ENCODE peak calls at places on chromosomes 5 and 9, in ten cellular contexts. One of them, this sample, is unnamed. For H3K4me1, the result is how much of the 10 kb centered on the place peaks cover.

GRCh38 chr9:19769213-19769612 is 19.6 kb downstream of the SLC24A2 start:
- DNase-seq in breast epithelium: no peak
- DNase-seq in endothelial cell of umbilical vein: no peak
- DNase-seq in GM12878: no peak
- DNase-seq in thyroid gland: no peak
- DNase-seq in A549: no peak
- DNase-seq in adrenal gland: no peak
- DNase-seq in heart left ventricle: no peak
- DNase-seq in Peyer's patch: no peak
- DNase-seq in suprapubic skin: no peak
- DNase-seq in this sample: no peak

GRCh38 chr5:65721050-65721774 is 697 bp downstream of the SGTB start:
- DNase-seq in A549: peak
- DNase-seq in breast epithelium: no peak
- DNase-seq in heart left ventricle: peak
- DNase-seq in endothelial cell of umbilical vein: peak
- DNase-seq in Peyer's patch: peak
- DNase-seq in adrenal gland: peak
- DNase-seq in suprapubic skin: peak
- DNase-seq in GM12878: no peak
- DNase-seq in thyroid gland: peak
- DNase-seq in this sample: peak

GRCh38 chr9:15317836-15318235 is 10.8 kb upstream of the TTC39B start:
- DNase-seq in adrenal gland: no peak
- DNase-seq in suprapubic skin: no peak
- DNase-seq in GM12878: no peak
- DNase-seq in breast epithelium: no peak
- DNase-seq in A549: no peak
- DNase-seq in heart left ventricle: no peak
- DNase-seq in Peyer's patch: no peak
- DNase-seq in thyroid gland: no peak
- DNase-seq in endothelial cell of umbilical vein: no peak
- DNase-seq in this sample: no peak

GRCh38 chr5:1999794-2000193 is 117.1 kb upstream of the IRX4 start:
- DNase-seq in A549: no peak
- DNase-seq in heart left ventricle: no peak
- DNase-seq in Peyer's patch: no peak
- DNase-seq in suprapubic skin: no peak
- DNase-seq in adrenal gland: no peak
- DNase-seq in breast epithelium: no peak
- DNase-seq in endothelial cell of umbilical vein: no peak
- DNase-seq in GM12878: no peak
- DNase-seq in thyroid gland: no peak
- DNase-seq in this sample: no peak

GRCh38 chr5:129807162-129807814 is 59.4 kb downstream of the MINAR2 start:
- DNase-seq in adrenal gland: no peak
- DNase-seq in suprapubic skin: no peak
- DNase-seq in Peyer's patch: no peak
- DNase-seq in A549: no peak
- DNase-seq in heart left ventricle: no peak
- DNase-seq in endothelial cell of umbilical vein: no peak
- DNase-seq in breast epithelium: no peak
- DNase-seq in GM12878: no peak
- DNase-seq in thyroid gland: no peak
- DNase-seq in this sample: no peak

GRCh38 chr5:180069589-180070247 is 1.8 kb downstream of the RNF130 start:
- DNase-seq in GM12878: no peak
- DNase-seq in adrenal gland: peak
- DNase-seq in A549: no peak
- DNase-seq in thyroid gland: no peak
- DNase-seq in suprapubic skin: no peak
- DNase-seq in heart left ventricle: peak
- DNase-seq in Peyer's patch: no peak
- DNase-seq in breast epithelium: peak
- DNase-seq in endothelial cell of umbilical vein: no peak
- DNase-seq in this sample: no peak

GRCh38 chr9:2727966-2728613 is 10.8 kb downstream of the KCNV2 start:
- DNase-seq in A549: no peak
- DNase-seq in endothelial cell of umbilical vein: peak
- DNase-seq in GM12878: peak
- DNase-seq in heart left ventricle: peak
- DNase-seq in Peyer's patch: no peak
- DNase-seq in adrenal gland: peak
- DNase-seq in thyroid gland: peak
- DNase-seq in suprapubic skin: no peak
- DNase-seq in breast epithelium: no peak
- DNase-seq in this sample: no peak

GRCh38 chr5:172910828-172911627 is 48.2 kb upstream of the RPL26L1 start:
- DNase-seq in heart left ventricle: peak
- DNase-seq in suprapubic skin: peak
- DNase-seq in A549: peak
- DNase-seq in adrenal gland: peak
- DNase-seq in GM12878: peak
- DNase-seq in endothelial cell of umbilical vein: peak
- DNase-seq in breast epithelium: peak
- DNase-seq in thyroid gland: peak
- DNase-seq in Peyer's patch: peak
- DNase-seq in this sample: peak

GRCh38 chr9:135239100-135239768 is 151.8 kb downstream of the OLFM1 start:
- DNase-seq in thyroid gland: no peak
- DNase-seq in A549: no peak
- DNase-seq in Peyer's patch: no peak
- DNase-seq in heart left ventricle: no peak
- DNase-seq in adrenal gland: no peak
- DNase-seq in GM12878: no peak
- DNase-seq in breast epithelium: no peak
- DNase-seq in endothelial cell of umbilical vein: no peak
- DNase-seq in suprapubic skin: no peak
- DNase-seq in this sample: peak

GRCh38 chr9:68739631-68740174 is 34.7 kb downstream of the PIP5K1B start:
- DNase-seq in heart left ventricle: no peak
- DNase-seq in A549: no peak
- DNase-seq in endothelial cell of umbilical vein: no peak
- DNase-seq in Peyer's patch: peak
- DNase-seq in breast epithelium: no peak
- DNase-seq in GM12878: no peak
- DNase-seq in thyroid gland: no peak
- DNase-seq in adrenal gland: no peak
- DNase-seq in suprapubic skin: no peak
- DNase-seq in this sample: no peak

GRCh38 chr5:32233696-32234447 is 59.8 kb upstream of the GOLPH3 start:
- DNase-seq in breast epithelium: peak
- DNase-seq in A549: no peak
- DNase-seq in GM12878: no peak
- DNase-seq in adrenal gland: peak
- DNase-seq in suprapubic skin: no peak
- DNase-seq in heart left ventricle: no peak
- DNase-seq in endothelial cell of umbilical vein: peak
- DNase-seq in thyroid gland: peak
- DNase-seq in Peyer's patch: no peak
- DNase-seq in this sample: no peak

GRCh38 chr5:53616939-53617549 is 56.6 kb downstream of the NDUFS4 start:
- DNase-seq in adrenal gland: no peak
- DNase-seq in breast epithelium: no peak
- DNase-seq in GM12878: no peak
- DNase-seq in Peyer's patch: no peak
- DNase-seq in endothelial cell of umbilical vein: no peak
- DNase-seq in thyroid gland: no peak
- DNase-seq in A549: no peak
- DNase-seq in suprapubic skin: no peak
- DNase-seq in heart left ventricle: no peak
- DNase-seq in this sample: no peak

DNA sequence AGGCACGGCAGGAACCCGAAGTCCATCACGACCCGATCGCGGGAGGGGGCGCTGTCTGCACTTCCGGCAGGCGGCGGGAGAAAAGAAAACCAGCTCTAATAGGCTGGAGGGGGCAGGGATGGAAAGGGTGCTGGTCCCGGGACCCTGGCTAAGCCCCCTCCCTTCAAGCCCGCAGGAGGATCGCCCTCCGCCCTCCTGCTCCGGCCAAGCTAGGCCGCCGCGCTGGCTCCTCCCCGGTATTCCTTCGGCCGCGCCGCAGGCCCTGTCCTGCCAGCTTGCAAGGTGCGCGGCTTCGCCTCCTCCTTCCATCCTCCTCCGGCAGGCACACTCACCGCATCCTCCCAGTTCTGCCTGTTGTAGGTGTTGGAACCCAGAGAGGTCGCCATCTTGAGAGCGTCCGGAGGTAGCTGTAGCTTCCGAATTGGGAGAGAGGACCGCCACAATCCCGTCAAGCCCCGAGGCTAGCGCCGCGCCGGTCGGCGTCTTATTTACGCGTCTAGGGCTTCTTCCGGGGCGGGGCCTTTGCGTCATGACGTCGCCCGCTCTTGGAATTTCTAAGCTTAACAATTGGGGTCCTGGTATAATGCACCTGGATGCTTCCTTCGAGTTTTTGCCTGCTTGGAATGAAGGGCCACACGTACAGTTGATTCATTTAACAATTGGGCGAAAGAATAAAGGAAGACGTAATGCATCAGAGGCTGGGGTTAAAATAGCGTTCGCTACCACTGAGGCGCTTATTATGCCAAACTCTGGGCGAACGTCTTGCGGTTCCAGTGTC is at the start of gene RBM22:
- DNase-seq in A549: peak
- DNase-seq in heart left ventricle: peak
- DNase-seq in GM12878: peak
- DNase-seq in adrenal gland: peak
- DNase-seq in breast epithelium: peak
- DNase-seq in suprapubic skin: peak
- DNase-seq in thyroid gland: peak
- DNase-seq in endothelial cell of umbilical vein: peak
- DNase-seq in Peyer's patch: peak
- DNase-seq in this sample: peak
- TF ChIP-seq POLR2A in A549: peak
- TF ChIP-seq POLR2A in heart left ventricle: no peak
- TF ChIP-seq POLR2A in GM12878: peak
- TF ChIP-seq POLR2A in adrenal gland: peak
- TF ChIP-seq POLR2A in breast epithelium: peak
- TF ChIP-seq POLR2A in suprapubic skin: no peak
- TF ChIP-seq POLR2A in thyroid gland: peak
- TF ChIP-seq POLR2A in endothelial cell of umbilical vein: peak
- TF ChIP-seq POLR2A in Peyer's patch: peak
- TF ChIP-seq POLR2A in this sample: peak

GRCh38 chr5:107466233-107466769 is 204.4 kb downstream of the EFNA5 start:
- DNase-seq in Peyer's patch: no peak
- DNase-seq in A549: peak
- DNase-seq in endothelial cell of umbilical vein: peak
- DNase-seq in breast epithelium: peak
- DNase-seq in thyroid gland: peak
- DNase-seq in adrenal gland: no peak
- DNase-seq in suprapubic skin: no peak
- DNase-seq in GM12878: no peak
- DNase-seq in heart left ventricle: no peak
- DNase-seq in this sample: no peak
- H3K4me1 ChIP-seq in Peyer's patch: under half
- H3K4me1 ChIP-seq in A549: half or more
- H3K4me1 ChIP-seq in endothelial cell of umbilical vein: half or more
- H3K4me1 ChIP-seq in breast epithelium: under half
- H3K4me1 ChIP-seq in thyroid gland: under half
- H3K4me1 ChIP-seq in adrenal gland: under half
- H3K4me1 ChIP-seq in suprapubic skin: half or more
- H3K4me1 ChIP-seq in GM12878: under half
- H3K4me1 ChIP-seq in heart left ventricle: under half
- H3K4me1 ChIP-seq in this sample: under half

DNA sequence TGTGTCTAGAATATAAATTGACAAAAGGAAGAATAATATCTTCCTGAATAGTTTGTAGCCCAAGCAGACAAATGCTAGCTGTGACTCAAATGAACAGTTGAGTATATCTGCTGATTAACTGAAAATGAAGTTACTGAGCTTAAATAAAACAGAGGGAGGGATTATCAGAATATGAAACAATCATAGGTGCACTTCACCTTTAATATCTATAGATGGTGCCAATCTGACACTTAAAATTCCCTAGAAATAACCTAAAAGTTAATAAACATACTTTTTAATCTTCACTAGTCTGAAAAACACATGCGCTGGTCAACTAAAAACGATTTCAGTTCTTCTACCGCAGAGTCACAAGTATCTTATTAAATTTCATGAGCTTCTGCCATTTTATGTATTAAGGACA is 280.8 kb upstream of the RASA1 start:
- DNase-seq in A549: no peak
- DNase-seq in thyroid gland: no peak
- DNase-seq in GM12878: no peak
- DNase-seq in endothelial cell of umbilical vein: no peak
- DNase-seq in adrenal gland: no peak
- DNase-seq in Peyer's patch: no peak
- DNase-seq in breast epithelium: no peak
- DNase-seq in heart left ventricle: no peak
- DNase-seq in suprapubic skin: no peak
- DNase-seq in this sample: no peak
- TF ChIP-seq CTCF in A549: peak
- TF ChIP-seq CTCF in thyroid gland: no peak
- TF ChIP-seq CTCF in GM12878: peak
- TF ChIP-seq CTCF in endothelial cell of umbilical vein: no peak
- TF ChIP-seq CTCF in adrenal gland: no peak
- TF ChIP-seq CTCF in Peyer's patch: no peak
- TF ChIP-seq CTCF in breast epithelium: no peak
- TF ChIP-seq CTCF in heart left ventricle: no peak
- TF ChIP-seq CTCF in suprapubic skin: no peak
- TF ChIP-seq CTCF in this sample: no peak

GRCh38 chr5:177503351-177504085 is 6.1 kb downstream of the DOK3 start:
- DNase-seq in thyroid gland: no peak
- DNase-seq in A549: no peak
- DNase-seq in heart left ventricle: no peak
- DNase-seq in endothelial cell of umbilical vein: no peak
- DNase-seq in GM12878: no peak
- DNase-seq in breast epithelium: no peak
- DNase-seq in suprapubic skin: no peak
- DNase-seq in Peyer's patch: no peak
- DNase-seq in adrenal gland: no peak
- DNase-seq in this sample: no peak

GRCh38 chr5:177507165-177507564 is 2.5 kb downstream of the DOK3 start:
- DNase-seq in thyroid gland: no peak
- DNase-seq in adrenal gland: no peak
- DNase-seq in suprapubic skin: no peak
- DNase-seq in Peyer's patch: no peak
- DNase-seq in GM12878: no peak
- DNase-seq in endothelial cell of umbilical vein: peak
- DNase-seq in breast epithelium: no peak
- DNase-seq in heart left ventricle: no peak
- DNase-seq in A549: no peak
- DNase-seq in this sample: no peak

GRCh38 chr5:177502886-177503285 is 5.5 kb upstream of the PDLIM7 start:
- DNase-seq in heart left ventricle: no peak
- DNase-seq in suprapubic skin: no peak
- DNase-seq in adrenal gland: no peak
- DNase-seq in A549: no peak
- DNase-seq in Peyer's patch: no peak
- DNase-seq in breast epithelium: no peak
- DNase-seq in endothelial cell of umbilical vein: no peak
- DNase-seq in thyroid gland: no peak
- DNase-seq in GM12878: no peak
- DNase-seq in this sample: no peak

GRCh38 chr5:177504086-177505056 is 5.3 kb downstream of the DOK3 start:
- DNase-seq in Peyer's patch: no peak
- DNase-seq in A549: no peak
- DNase-seq in suprapubic skin: no peak
- DNase-seq in endothelial cell of umbilical vein: no peak
- DNase-seq in heart left ventricle: no peak
- DNase-seq in GM12878: no peak
- DNase-seq in breast epithelium: no peak
- DNase-seq in thyroid gland: no peak
- DNase-seq in adrenal gland: no peak
- DNase-seq in this sample: peak

GRCh38 chr5:177505075-177505474 is 4.6 kb downstream of the DOK3 start:
- DNase-seq in thyroid gland: no peak
- DNase-seq in breast epithelium: no peak
- DNase-seq in GM12878: no peak
- DNase-seq in heart left ventricle: no peak
- DNase-seq in Peyer's patch: no peak
- DNase-seq in A549: no peak
- DNase-seq in suprapubic skin: no peak
- DNase-seq in adrenal gland: no peak
- DNase-seq in endothelial cell of umbilical vein: no peak
- DNase-seq in this sample: peak
- TF ChIP-seq POLR2A in thyroid gland: no peak
- TF ChIP-seq POLR2A in breast epithelium: no peak
- TF ChIP-seq POLR2A in GM12878: no peak
- TF ChIP-seq POLR2A in heart left ventricle: no peak
- TF ChIP-seq POLR2A in Peyer's patch: no peak
- TF ChIP-seq POLR2A in A549: no peak
- TF ChIP-seq POLR2A in suprapubic skin: no peak
- TF ChIP-seq POLR2A in adrenal gland: no peak
- TF ChIP-seq POLR2A in endothelial cell of umbilical vein: no peak
- TF ChIP-seq POLR2A in this sample: no peak

This sample was measured in spleen.